ENCODE peak calls at places on chromosomes 7 and 10, in six cellular contexts. R, F, K, E, S and V are unnamed samples.

GRCh38 chr7:90345548-90346319 is 782 bp upstream of the GTPBP10 start:
- DNase-seq in F (no peak), S (peak; percentile 67), K (peak; percentile 26), R (no peak), E (no peak), V (no peak)

GRCh38 chr7:116216956-116217570 is 6.7 kb downstream of the TES start:
- DNase-seq in F (no peak), K (no peak), R (no peak), E (no peak), S (no peak), V (no peak)

GRCh38 chr7:131226116-131226562 is 101.5 kb upstream of the MKLN1 start:
- DNase-seq in K (no peak), F (no peak), R (no peak), S (no peak), E (no peak), V (no peak)

GRCh38 chr7:157139142-157140117 is 704 bp downstream of the UBE3C start:
- DNase-seq in E (peak; percentile 53), R (peak; percentile 58), S (no peak), F (peak; percentile 74), K (no peak), V (peak; percentile 76)

GRCh38 chr10:116324951-116325635 is 845 bp downstream of the CCDC172 start:
- DNase-seq in R (no peak), F (no peak), K (no peak), S (no peak), E (no peak), V (no peak)

GRCh38 chr7:157432541-157432956 is 95.7 kb downstream of the DNAJB6 start:
- DNase-seq in E (no peak), F (no peak), R (no peak), K (no peak), S (peak; percentile 23), V (peak; percentile 41)

GRCh38 chr10:5814110-5815107 is 1.2 kb upstream of the GDI2 start:
- DNase-seq in E (no peak), F (no peak), K (no peak), R (no peak), S (peak; percentile 14), V (no peak)

GRCh38 chr7:30521532-30521931 is 16.9 kb upstream of the GGCT start:
- DNase-seq in E (no peak), K (no peak), S (no peak), R (no peak), F (peak; percentile 19), V (no peak)

GRCh38 chr7:114085592-114086490 is 167.0 kb upstream of the PPP1R3A start:
- DNase-seq in R (no peak), K (peak; percentile 64), E (no peak), S (peak; percentile 25), F (peak; percentile 31), V (no peak)

GRCh38 chr10:6140141-6140841 is 51.5 kb downstream of the RBM17 start:
- DNase-seq in E (no peak), S (peak; percentile 18), F (peak; percentile 49), K (no peak), R (no peak), V (no peak)

GRCh38 chr10:132383751-132384181 is 13.2 kb upstream of the PWWP2B start:
- DNase-seq in E (no peak), R (no peak), K (no peak), F (no peak), S (no peak), V (no peak)

GRCh38 chr7:116283595-116284204 is 73.4 kb downstream of the TES start:
- DNase-seq in F (no peak), S (no peak), R (no peak), K (no peak), E (no peak), V (no peak)

GRCh38 chr7:30093351-30094019 is 41.3 kb upstream of the MTURN start:
- DNase-seq in F (no peak), K (no peak), S (no peak), E (no peak), R (no peak), V (no peak)

GRCh38 chr10:131270461-131271190 is 40.9 kb downstream of the TCERG1L start:
- DNase-seq in E (no peak), S (no peak), K (no peak), R (no peak), F (no peak), V (no peak)

GRCh38 chr10:77251297-77252013 is 386.2 kb downstream of the KCNMA1 start:
- DNase-seq in R (no peak), E (no peak), S (peak; percentile 10), K (no peak), F (peak; percentile 10), V (peak; percentile 3)

GRCh38 chr7:82745117-82745516 is 301.5 kb upstream of the CACNA2D1 start:
- DNase-seq in R (no peak), E (no peak), F (no peak), S (no peak), K (no peak), V (no peak)

GRCh38 chr7:8035647-8036518 is 67.3 kb downstream of the GLCCI1 start:
- DNase-seq in S (peak; percentile 42), F (no peak), R (no peak), K (peak; percentile 16), E (no peak), V (peak; percentile 35)

GRCh38 chr7:111042842-111043241 is 48.1 kb upstream of the LRRN3 start:
- DNase-seq in K (no peak), E (no peak), S (no peak), F (no peak), R (no peak), V (no peak)

GRCh38 chr10:57579926-57580325 is 687.8 kb downstream of the IPMK start:
- DNase-seq in S (peak; percentile 4), E (no peak), R (no peak), F (no peak), K (peak; percentile 20), V (no peak)

GRCh38 chr10:75452997-75453396 is 21.6 kb downstream of the LRMDA start:
- DNase-seq in S (no peak), R (no peak), E (no peak), K (no peak), F (no peak), V (no peak)

GRCh38 chr10:127196227-127196954 is at the start of gene INSYN2A:
- DNase-seq in E (no peak), R (no peak), F (no peak), S (no peak), K (peak; percentile 54), V (peak; percentile 11)

GRCh38 chr7:108114117-108114841 is 15.9 kb downstream of the LAMB4 start:
- DNase-seq in F (peak; percentile 12), E (no peak), R (no peak), S (peak; percentile 22), K (no peak), V (no peak)

GRCh38 chr10:30058570-30059132 is 735 bp downstream of the JCAD start:
- DNase-seq in K (no peak), E (no peak), F (no peak), R (no peak), S (no peak), V (no peak)